ENCODE peak calls at places on chromosome X, in six cellular contexts. T is spleen; M is NCI-H510A; G is T-helper 2 cell; S is BE2C; O is activated T-cell treated with anti-CD3 and anti-CD28 coated beads, Interleukin-2, amount 50 U/mL, for 24 hours. P is an unnamed sample.

GRCh38 chrX:23779025-23779424 is 3.9 kb upstream of the SAT1 start:
- DNase-seq in T (no peak), M (no peak), G (no peak), S (no peak), O (no peak), P (no peak)

GRCh38 chrX:133723930-133724329 is 261.5 kb downstream of the GPC3 start:
- DNase-seq in T (no peak), M (no peak), G (no peak), S (no peak), O (no peak), P (no peak)

GRCh38 chrX:44874481-44875184 is 1.6 kb downstream of the KDM6A start:
- DNase-seq in T (no peak), M (no peak), G (peak; percentile 50), S (peak; percentile 13), O (peak; percentile 57), P (peak; percentile 25)

GRCh38 chrX:17374619-17375360 is at the start of gene NHS:
- DNase-seq in T (peak; percentile 71), M (peak; percentile 62), G (no peak), S (peak; percentile 77), O (no peak), P (peak; percentile 49)

GRCh38 chrX:69028006-69028760 is 137.1 kb downstream of the PJA1 start:
- DNase-seq in T (no peak), M (no peak), G (no peak), S (no peak), O (no peak), P (no peak)

GRCh38 chrX:133335027-133335426 is 80.3 kb downstream of the GPC4 start:
- DNase-seq in T (no peak), M (no peak), G (no peak), S (no peak), O (no peak), P (peak; percentile 6)

GRCh38 chrX:1103360-1103759 is 109.1 kb downstream of the CRLF2 start:
- DNase-seq in T (peak; percentile 17), M (no peak), G (no peak), S (no peak), O (no peak), P (no peak)

GRCh38 chrX:46444011-46444410 is 101.2 kb downstream of the ZNF674 start:
- DNase-seq in T (no peak), M (no peak), G (no peak), S (no peak), O (no peak), P (no peak)

GRCh38 chrX:119757979-119758681 is at the start of gene SOWAHD:
- DNase-seq in T (peak; percentile 90), M (peak; percentile 57), G (peak; percentile 14), S (peak; percentile 33), O (peak; percentile 46), P (peak; percentile 29)

GRCh38 chrX:87664381-87664780 is 146.8 kb downstream of the KLHL4 start:
- DNase-seq in T (no peak), M (no peak), G (no peak), S (no peak), O (no peak), P (no peak)

GRCh38 chrX:30253257-30253656 is 6.3 kb downstream of the MAGEB1 start:
- DNase-seq in T (no peak), M (no peak), G (no peak), S (no peak), O (no peak), P (no peak)